ENCODE peak calls at places on chromosome 18, in four cellular contexts. One of them, this sample, is unnamed.

GRCh38 chr18:44602380-44602779 is 78.3 kb upstream of the SETBP1 start:
- DNase-seq in aorta: no peak
- DNase-seq in lower lobe of right lung: no peak
- DNase-seq in HCT116: no peak
- DNase-seq in this sample: no peak

GRCh38 chr18:58870130-58870529 is 5.5 kb downstream of the ZNF532 start:
- DNase-seq in aorta: no peak
- DNase-seq in lower lobe of right lung: no peak
- DNase-seq in HCT116: no peak
- DNase-seq in this sample: no peak

GRCh38 chr18:13618760-13619438 is 107.5 kb downstream of the FAM210A start:
- DNase-seq in lower lobe of right lung: no peak
- DNase-seq in HCT116: no peak
- DNase-seq in aorta: no peak
- DNase-seq in this sample: peak; percentile 41

GRCh38 chr18:36326771-36327170 is 29.3 kb downstream of the FHOD3 start:
- DNase-seq in lower lobe of right lung: no peak
- DNase-seq in aorta: no peak
- DNase-seq in HCT116: no peak
- DNase-seq in this sample: no peak

GRCh38 chr18:70132999-70133398 is 72.5 kb downstream of the RTTN start:
- DNase-seq in lower lobe of right lung: no peak
- DNase-seq in HCT116: no peak
- DNase-seq in aorta: no peak
- DNase-seq in this sample: no peak

GRCh38 chr18:6648581-6648980 is 80.9 kb upstream of the ARHGAP28 start:
- DNase-seq in aorta: no peak
- DNase-seq in lower lobe of right lung: no peak
- DNase-seq in HCT116: no peak
- DNase-seq in this sample: no peak

GRCh38 chr18:47100214-47100831 is 50.0 kb downstream of the HDHD2 start:
- DNase-seq in lower lobe of right lung: no peak
- DNase-seq in aorta: no peak
- DNase-seq in HCT116: peak; percentile 39
- DNase-seq in this sample: peak; percentile 85

GRCh38 chr18:42640160-42640559 is 475.3 kb downstream of the RIT2 start:
- DNase-seq in lower lobe of right lung: no peak
- DNase-seq in aorta: no peak
- DNase-seq in HCT116: no peak
- DNase-seq in this sample: no peak

GRCh38 chr18:67788784-67789545 is 272.4 kb upstream of the DSEL start:
- DNase-seq in lower lobe of right lung: no peak
- DNase-seq in aorta: no peak
- DNase-seq in HCT116: no peak
- DNase-seq in this sample: no peak

GRCh38 chr18:37249895-37250618 is 315.5 kb downstream of the CELF4 start:
- DNase-seq in HCT116: no peak
- DNase-seq in lower lobe of right lung: no peak
- DNase-seq in aorta: no peak
- DNase-seq in this sample: no peak

GRCh38 chr18:76613058-76613457 is 118.0 kb upstream of the ZNF516 start:
- DNase-seq in lower lobe of right lung: no peak
- DNase-seq in aorta: no peak
- DNase-seq in HCT116: no peak
- DNase-seq in this sample: no peak

GRCh38 chr18:60092073-60092472 is 192.3 kb downstream of the PMAIP1 start:
- DNase-seq in aorta: no peak
- DNase-seq in HCT116: no peak
- DNase-seq in lower lobe of right lung: no peak
- DNase-seq in this sample: no peak

DNA sequence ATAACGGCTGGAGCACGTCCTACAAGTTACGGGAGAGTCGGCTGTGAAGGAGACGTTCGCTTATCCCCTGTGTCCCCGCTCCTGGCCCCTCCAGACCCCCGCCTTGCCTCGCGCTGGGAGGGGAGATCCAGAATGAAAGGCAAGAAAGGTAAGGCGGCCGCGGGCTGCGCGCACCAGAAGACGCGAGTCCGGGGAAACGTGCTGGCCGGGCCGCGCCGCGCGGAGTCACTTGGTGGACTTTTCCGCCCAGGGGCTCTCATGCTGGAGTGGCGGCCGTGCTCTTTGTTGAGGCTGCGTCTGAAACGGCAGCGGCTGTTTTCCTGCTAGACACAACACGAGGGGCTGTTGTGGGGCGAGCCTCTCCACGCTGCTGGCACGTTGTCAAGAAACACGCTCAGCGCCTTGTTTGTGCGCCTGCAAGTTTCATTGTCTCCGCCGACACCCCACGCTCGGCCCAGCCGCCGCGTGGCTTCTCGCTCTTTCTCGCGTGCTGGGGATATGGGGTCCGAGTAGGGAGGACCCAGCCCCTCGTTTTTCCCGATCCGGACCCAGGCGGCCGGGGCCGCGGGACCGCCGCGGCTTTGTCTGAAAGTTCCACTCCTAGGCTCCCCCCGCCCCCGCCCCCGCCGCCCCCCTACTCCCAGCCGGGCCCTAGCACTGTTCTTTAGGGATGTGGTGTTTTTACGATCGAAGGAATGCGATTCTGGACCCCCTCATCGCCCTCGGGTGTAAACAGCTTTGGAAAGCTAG is 561 bp downstream of the TGIF1 start:
- DNase-seq in lower lobe of right lung: peak; percentile 81
- DNase-seq in aorta: peak; percentile 90
- DNase-seq in HCT116: no peak
- DNase-seq in this sample: peak; percentile 87
- H3K27me3 ChIP-seq in lower lobe of right lung: no peaks in the 10 kb centered on the region
- H3K27me3 ChIP-seq in aorta: no peaks in the 10 kb centered on the region
- H3K27me3 ChIP-seq in HCT116: no peaks in the 10 kb centered on the region
- H3K27me3 ChIP-seq in this sample: no peaks in the 10 kb centered on the region

GRCh38 chr18:79455261-79455660 is 59.5 kb downstream of the NFATC1 start:
- DNase-seq in HCT116: no peak
- DNase-seq in lower lobe of right lung: no peak
- DNase-seq in aorta: no peak
- DNase-seq in this sample: no peak
- H3K27me3 ChIP-seq in HCT116: no peaks in the 10 kb centered on the region
- H3K27me3 ChIP-seq in lower lobe of right lung: no peaks in the 10 kb centered on the region
- H3K27me3 ChIP-seq in aorta: no peaks in the 10 kb centered on the region
- H3K27me3 ChIP-seq in this sample: no peaks in the 10 kb centered on the region

GRCh38 chr18:39051013-39051412 is 1485.4 kb upstream of the CELF4 start:
- DNase-seq in aorta: no peak
- DNase-seq in lower lobe of right lung: no peak
- DNase-seq in HCT116: no peak
- DNase-seq in this sample: no peak
- H3K27me3 ChIP-seq in aorta: no peaks in the 10 kb centered on the region
- H3K27me3 ChIP-seq in lower lobe of right lung: no peaks in the 10 kb centered on the region
- H3K27me3 ChIP-seq in HCT116: peaks cover 3% of the 10 kb centered on the region
- H3K27me3 ChIP-seq in this sample: no peaks in the 10 kb centered on the region

DNA sequence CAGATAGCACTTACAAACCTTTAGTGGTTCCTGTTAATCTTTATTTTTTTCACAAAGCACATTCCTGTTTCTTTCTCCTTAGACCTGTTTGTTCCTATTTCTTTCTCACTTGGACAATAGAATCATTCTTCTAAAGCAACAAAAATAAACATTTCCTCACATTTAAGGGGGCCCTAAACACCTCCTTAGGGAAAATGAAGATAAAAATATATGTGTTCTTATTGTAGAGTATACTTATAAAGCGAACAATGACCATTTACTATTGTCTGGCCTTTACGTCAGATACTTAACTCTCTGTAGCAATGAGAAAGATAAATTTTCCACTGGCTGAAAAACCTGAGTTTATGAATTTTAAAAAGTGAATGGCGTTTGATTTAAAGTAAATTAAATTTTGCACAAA is 234.6 kb downstream of the TCF4 start:
- DNase-seq in lower lobe of right lung: no peak
- DNase-seq in aorta: no peak
- DNase-seq in HCT116: no peak
- DNase-seq in this sample: no peak
- H3K27me3 ChIP-seq in lower lobe of right lung: no peaks in the 10 kb centered on the region
- H3K27me3 ChIP-seq in aorta: no peaks in the 10 kb centered on the region
- H3K27me3 ChIP-seq in HCT116: no peaks in the 10 kb centered on the region
- H3K27me3 ChIP-seq in this sample: no peaks in the 10 kb centered on the region

GRCh38 chr18:26555804-26556553 is 7.6 kb upstream of the KCTD1 start:
- DNase-seq in lower lobe of right lung: no peak
- DNase-seq in HCT116: no peak
- DNase-seq in aorta: no peak
- DNase-seq in this sample: no peak
- H3K27me3 ChIP-seq in lower lobe of right lung: peaks cover 25% of the 10 kb centered on the region
- H3K27me3 ChIP-seq in HCT116: no peaks in the 10 kb centered on the region
- H3K27me3 ChIP-seq in aorta: no peaks in the 10 kb centered on the region
- H3K27me3 ChIP-seq in this sample: no peaks in the 10 kb centered on the region

DNA sequence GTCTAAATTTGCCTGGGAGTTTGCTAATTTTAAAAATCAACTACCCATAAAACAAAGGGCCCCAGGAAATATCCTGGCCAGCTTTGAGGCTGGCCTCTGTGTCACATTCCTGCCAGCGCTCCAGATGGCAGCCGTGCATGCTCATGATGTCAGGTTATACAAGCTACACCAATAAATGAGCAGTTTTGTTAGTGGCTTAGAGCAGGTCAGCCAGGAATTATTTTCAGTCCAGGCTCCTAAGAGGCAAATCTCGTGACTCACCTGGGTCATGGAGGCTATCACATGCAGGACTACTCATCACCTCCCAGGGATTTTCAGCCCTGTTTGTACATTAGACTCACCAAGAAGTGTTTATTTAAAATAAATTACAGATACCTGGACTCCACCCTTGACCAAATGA is 31.7 kb downstream of the ABHD3 start:
- DNase-seq in aorta: no peak
- DNase-seq in lower lobe of right lung: no peak
- DNase-seq in HCT116: peak; percentile 93
- DNase-seq in this sample: no peak
- H3K27me3 ChIP-seq in aorta: no peaks in the 10 kb centered on the region
- H3K27me3 ChIP-seq in lower lobe of right lung: no peaks in the 10 kb centered on the region
- H3K27me3 ChIP-seq in HCT116: no peaks in the 10 kb centered on the region
- H3K27me3 ChIP-seq in this sample: no peaks in the 10 kb centered on the region

This sample was measured in Peyer's patch.